ENCODE peak calls at places on chromosomes 4 and X, in five cellular contexts. B is MM.1S, P is fibroblast of lung, M is K562, C is endodermal cell. E is an unnamed sample.

GRCh38 chr4:140005699-140006098 is 148.3 kb downstream of the MAML3 start:
- DNase-seq in B (no peak), P (no peak), M (no peak), C (no peak), E (no peak)

GRCh38 chr4:53813991-53814390 is 222.7 kb upstream of the LNX1 start:
- DNase-seq in B (no peak), P (no peak), M (no peak), C (no peak), E (no peak)

GRCh38 chrX:2960861-2961515 is 31.8 kb upstream of the ARSD start:
- DNase-seq in B (no peak), P (no peak), M (no peak), C (peak; percentile 86), E (no peak)

GRCh38 chr4:10457255-10457801 is at the start of gene ZNF518B:
- DNase-seq in B (peak; percentile 80), P (peak; percentile 61), M (peak; percentile 85), C (peak; percentile 91), E (peak; percentile 87)

GRCh38 chr4:153628796-153629315 is 55.2 kb upstream of the TLR2 start:
- DNase-seq in B (no peak), P (no peak), M (no peak), C (no peak), E (no peak)

GRCh38 chr4:140136509-140136908 is 17.5 kb downstream of the MAML3 start:
- DNase-seq in B (no peak), P (peak; percentile 72), M (no peak), C (no peak), E (no peak)

GRCh38 chr4:85777908-85778808 is 303.2 kb downstream of the ARHGAP24 start:
- DNase-seq in B (peak; percentile 15), P (no peak), M (no peak), C (no peak), E (no peak)

GRCh38 chr4:14167876-14168510 is 540.5 kb upstream of the BOD1L1 start:
- DNase-seq in B (no peak), P (peak; percentile 23), M (no peak), C (no peak), E (no peak)

GRCh38 chr4:27123050-27123768 is 262.6 kb downstream of the STIM2 start:
- DNase-seq in B (no peak), P (peak; percentile 34), M (no peak), C (peak; percentile 88), E (peak; percentile 82)

GRCh38 chr4:132737344-132737743 is 411.8 kb upstream of the PCDH10 start:
- DNase-seq in B (no peak), P (no peak), M (no peak), C (peak; percentile 76), E (peak; percentile 62)

DNA sequence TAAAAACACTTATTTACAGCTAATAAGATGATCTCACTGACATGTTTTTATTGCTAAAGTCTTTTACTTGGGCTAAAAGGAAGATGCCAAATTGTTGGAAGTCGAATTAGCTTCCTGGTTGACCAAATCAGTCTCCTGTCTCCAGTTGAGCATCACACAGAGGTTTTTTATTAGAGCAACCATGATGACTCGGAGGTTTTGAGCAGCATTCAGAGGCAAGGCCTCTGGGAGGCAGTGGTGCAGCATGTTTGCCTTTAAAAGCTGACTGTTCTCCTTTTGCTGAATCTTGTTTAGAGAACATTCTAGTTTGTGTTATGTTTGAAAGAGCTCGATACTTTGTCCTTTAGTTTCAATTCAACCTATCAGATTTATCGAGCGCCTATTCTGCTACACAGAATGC is 2.1 kb downstream of the UCHL1 start:
- DNase-seq in B (peak; percentile 68), P (peak; percentile 72), M (no peak), C (peak; percentile 70), E (peak; percentile 69)
- TF ChIP-seq CTCF in B (peak; percentile 58), P (peak; percentile 66), M (no peak), C (peak; percentile 76), E (peak; percentile 62)

GRCh38 chr4:48490680-48491513 is 845 bp downstream of the ZAR1 start:
- DNase-seq in B (no peak), P (no peak), M (no peak), C (peak; percentile 68), E (peak; percentile 33)
- H3K9ac ChIP-seq in B (no peak overlapping the region), P (no peak overlapping the region), M (no peak overlapping the region), C (no peak overlapping the region), E (no peak overlapping the region)

DNA sequence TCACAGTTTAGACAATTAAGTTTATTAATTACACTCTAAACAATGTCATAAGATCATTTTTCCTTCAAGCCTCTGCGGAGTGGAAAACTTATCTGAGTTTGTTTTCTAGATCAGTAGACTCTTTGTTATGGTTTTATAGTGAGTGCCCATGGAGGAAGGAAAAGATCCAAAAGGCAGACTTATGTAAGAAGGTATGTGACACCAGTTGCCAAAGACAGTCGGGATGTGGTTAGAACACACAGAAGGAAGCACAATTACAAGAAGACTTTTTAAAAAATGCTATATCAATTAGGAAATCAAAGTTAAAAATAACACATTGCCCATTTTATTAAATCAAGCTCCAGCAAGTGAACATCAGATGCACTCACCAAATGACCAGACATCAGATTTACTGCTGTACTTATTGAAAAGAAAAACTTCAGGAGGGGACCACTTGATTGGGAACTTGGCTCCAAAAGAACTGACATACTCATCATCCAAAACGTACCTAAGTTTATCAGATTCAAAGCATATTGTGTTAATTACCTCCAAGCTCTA is 57.1 kb downstream of the NIPAL1 start:
- DNase-seq in B (no peak), P (peak; percentile 45), M (no peak), C (no peak), E (no peak)
- H3K4me1 ChIP-seq in B (no peaks in the 10 kb centered on the region), P (no peaks in the 10 kb centered on the region), M (no peaks in the 10 kb centered on the region), C (peaks cover 12% of the 10 kb centered on the region), E (no peaks in the 10 kb centered on the region)

DNA sequence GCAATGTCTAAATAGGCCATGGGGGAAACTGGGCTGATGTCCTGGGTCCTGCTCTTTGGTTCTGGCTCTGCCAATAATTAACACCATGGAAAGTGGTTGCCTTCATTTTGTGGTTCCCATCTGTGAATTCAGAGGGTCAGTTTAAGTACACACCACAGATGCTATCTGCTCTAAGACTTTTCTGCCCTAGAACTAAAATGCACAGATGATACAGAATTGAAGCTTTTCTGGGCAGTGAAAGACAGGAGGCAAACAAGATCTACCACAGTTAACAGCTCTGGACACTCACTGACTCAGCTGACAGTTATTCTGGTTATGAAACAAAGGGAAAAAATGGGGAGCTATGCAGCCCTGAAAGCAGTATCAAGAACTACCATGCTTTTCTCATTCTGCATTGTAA is 37.3 kb downstream of the APBB2 start:
- DNase-seq in B (no peak), P (peak; percentile 89), M (no peak), C (no peak), E (no peak)
- TF ChIP-seq CTCF in B (no peak), P (peak; percentile 42), M (no peak), C (no peak), E (no peak)

GRCh38 chrX:119492463-119492862 is 24.2 kb downstream of the SLC25A5 start:
- DNase-seq in B (no peak), P (no peak), M (no peak), C (no peak), E (no peak)

GRCh38 chrX:119500061-119500800 is 32.0 kb downstream of the SLC25A5 start:
- DNase-seq in B (no peak), P (no peak), M (no peak), C (no peak), E (no peak)

GRCh38 chrX:119496521-119496829 is 28.2 kb downstream of the SLC25A5 start:
- DNase-seq in B (no peak), P (no peak), M (no peak), C (no peak), E (no peak)

GRCh38 chrX:119497185-119497584 is 28.9 kb downstream of the SLC25A5 start:
- DNase-seq in B (no peak), P (no peak), M (no peak), C (no peak), E (no peak)

DNA sequence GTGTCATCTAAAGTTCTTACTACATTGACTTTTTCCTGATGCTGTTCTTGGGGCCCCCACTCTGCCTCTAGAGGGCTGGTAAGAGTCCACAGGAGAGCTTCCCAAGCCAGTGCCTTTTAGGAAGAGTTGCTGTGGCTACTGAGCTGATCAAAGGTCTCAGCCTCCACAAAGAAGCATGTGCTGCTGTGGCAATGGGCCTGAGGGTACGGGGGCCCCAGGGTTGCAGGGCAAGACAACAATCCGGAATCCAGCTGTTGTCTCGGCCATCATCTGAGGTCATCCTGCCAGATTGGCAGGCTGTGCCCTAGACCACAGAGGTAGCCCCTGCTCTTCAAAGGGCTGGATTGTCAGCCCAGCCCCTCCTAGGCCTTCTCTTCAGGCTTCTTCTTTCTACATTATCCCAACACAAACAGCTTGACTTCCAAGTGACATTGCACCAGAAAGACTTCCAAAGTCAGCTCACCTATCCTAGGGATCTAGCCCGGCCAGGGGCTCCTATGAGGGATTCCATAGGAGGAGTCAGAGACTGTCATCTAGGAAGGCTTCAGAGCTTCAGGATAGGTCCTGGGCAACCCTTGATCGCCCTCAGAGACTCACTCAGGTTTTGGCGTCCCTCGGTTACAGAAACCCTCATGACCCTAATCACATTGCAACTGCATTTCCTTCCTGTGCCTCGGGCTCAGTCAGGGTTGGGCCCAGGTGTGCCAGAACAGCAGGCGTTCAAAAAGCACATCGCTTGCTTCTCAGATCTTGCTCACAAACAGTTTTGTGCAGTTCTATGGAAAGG is 27.7 kb downstream of the SLC25A5 start:
- DNase-seq in B (peak; percentile 67), P (no peak), M (no peak), C (no peak), E (peak; percentile 6)
- H3K9ac ChIP-seq in B (no peak overlapping the region), P (no peak overlapping the region), M (no peak overlapping the region), C (no peak overlapping the region), E (no peak overlapping the region)

DNA sequence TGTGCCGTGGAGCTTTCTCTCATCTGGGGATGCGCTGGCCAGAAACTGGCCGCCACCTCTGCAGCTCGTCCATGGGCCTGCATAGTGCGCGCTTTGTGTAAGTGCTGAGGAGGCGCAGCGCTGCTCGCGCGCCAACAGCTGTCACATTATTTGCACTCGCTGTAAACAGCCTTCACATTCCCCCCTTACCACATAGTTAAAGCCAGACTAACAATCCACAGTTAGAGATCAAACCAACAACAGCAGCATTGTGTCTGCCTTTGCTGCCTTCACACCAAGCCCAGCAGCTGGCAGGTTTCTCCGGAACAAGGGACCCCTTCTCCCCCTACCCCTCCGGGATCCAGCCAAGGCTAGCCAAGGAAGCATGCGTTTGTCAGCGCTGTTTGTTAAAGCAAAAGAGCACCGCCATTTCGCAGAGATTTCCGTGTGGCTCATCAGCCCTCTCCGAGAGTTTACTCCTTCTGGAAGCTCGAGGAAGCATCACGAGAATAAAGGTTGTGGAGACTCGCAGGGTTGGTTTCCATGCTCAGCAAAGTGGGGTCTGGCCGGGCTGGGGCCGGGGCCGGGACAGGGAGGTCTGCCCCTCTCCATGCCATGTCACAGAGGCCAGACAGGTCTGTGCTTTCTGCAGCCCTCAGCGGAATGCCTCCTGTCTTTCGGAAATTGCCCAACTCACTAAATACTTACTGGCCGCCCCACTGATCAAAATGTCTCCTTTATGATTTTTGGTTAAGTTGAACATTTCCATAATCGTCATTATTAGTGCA is 11.0 kb downstream of the BCOR start:
- DNase-seq in B (no peak), P (peak; percentile 56), M (no peak), C (peak; percentile 84), E (peak; percentile 57)
- H3K4me1 ChIP-seq in B (peaks cover 4% of the 10 kb centered on the region), P (peaks cover 33% of the 10 kb centered on the region), M (peaks cover 70% of the 10 kb centered on the region), C (peaks cover 11% of the 10 kb centered on the region), E (peaks cover 87% of the 10 kb centered on the region)

GRCh38 chr4:180190382-180190781 is 2052.8 kb upstream of the TENM3 start:
- DNase-seq in B (no peak), P (no peak), M (no peak), C (no peak), E (no peak)

DNA sequence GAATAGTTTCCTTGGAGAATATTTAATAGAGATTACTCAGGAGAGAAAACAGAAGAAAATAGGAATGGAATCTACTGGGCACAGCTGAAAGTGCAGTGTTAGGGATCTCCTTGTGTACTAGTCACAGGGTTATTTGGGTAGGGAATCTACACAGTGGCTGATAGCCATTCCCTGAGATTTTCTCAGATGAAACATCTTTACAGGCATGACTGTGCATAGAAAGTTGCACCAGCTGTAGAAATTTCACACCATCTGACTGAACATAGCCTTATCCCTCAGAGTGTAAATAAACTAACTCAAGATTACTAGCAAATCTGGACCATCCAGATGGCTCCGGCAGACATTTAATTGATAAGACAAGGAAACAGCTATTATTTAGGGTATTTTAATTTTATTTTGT is 2053.6 kb upstream of the TENM3 start:
- DNase-seq in B (no peak), P (no peak), M (no peak), C (no peak), E (no peak)
- TF ChIP-seq CTCF in B (no peak), P (no peak), M (no peak), C (no peak), E (no peak)